ENCODE peak calls at places on chromosomes 4 and X, in nine cellular contexts. One of them, this sample, is unnamed.

GRCh38 chr4:158253350-158253980 is 43.2 kb downstream of the TMEM144 start:
- DNase-seq in NCI-H1694 treated with DMSO at 0.1 percent for 48 hours: peak
- DNase-seq in MCF 10A: peak
- DNase-seq in caudate nucleus: peak
- DNase-seq in activated CD4-positive, alpha-beta T cell treated with anti-CD3 and anti-CD28 coated beads, Interleukin-2, amount 50 U/mL, for 24 hours: peak
- DNase-seq in astrocyte of the hippocampus: peak
- DNase-seq in HT1080: peak
- DNase-seq in iPS DF 6.9: no peak
- DNase-seq in body of pancreas: peak
- DNase-seq in this sample: no peak

GRCh38 chrX:154412468-154412867 is 1.1 kb downstream of the TAFAZZIN start:
- DNase-seq in NCI-H1694 treated with DMSO at 0.1 percent for 48 hours: no peak
- DNase-seq in MCF 10A: no peak
- DNase-seq in caudate nucleus: no peak
- DNase-seq in activated CD4-positive, alpha-beta T cell treated with anti-CD3 and anti-CD28 coated beads, Interleukin-2, amount 50 U/mL, for 24 hours: no peak
- DNase-seq in astrocyte of the hippocampus: no peak
- DNase-seq in HT1080: no peak
- DNase-seq in iPS DF 6.9: no peak
- DNase-seq in body of pancreas: no peak
- DNase-seq in this sample: peak

GRCh38 chrX:152600853-152601635 is 36.7 kb upstream of the GABRQ start:
- DNase-seq in NCI-H1694 treated with DMSO at 0.1 percent for 48 hours: no peak
- DNase-seq in MCF 10A: no peak
- DNase-seq in caudate nucleus: peak
- DNase-seq in activated CD4-positive, alpha-beta T cell treated with anti-CD3 and anti-CD28 coated beads, Interleukin-2, amount 50 U/mL, for 24 hours: no peak
- DNase-seq in astrocyte of the hippocampus: peak
- DNase-seq in HT1080: peak
- DNase-seq in iPS DF 6.9: no peak
- DNase-seq in body of pancreas: no peak
- DNase-seq in this sample: no peak

GRCh38 chr4:108492816-108493595 is 127.4 kb upstream of the RPL34 start:
- DNase-seq in NCI-H1694 treated with DMSO at 0.1 percent for 48 hours: no peak
- DNase-seq in MCF 10A: peak
- DNase-seq in caudate nucleus: no peak
- DNase-seq in activated CD4-positive, alpha-beta T cell treated with anti-CD3 and anti-CD28 coated beads, Interleukin-2, amount 50 U/mL, for 24 hours: no peak
- DNase-seq in astrocyte of the hippocampus: peak
- DNase-seq in HT1080: peak
- DNase-seq in iPS DF 6.9: peak
- DNase-seq in body of pancreas: no peak
- DNase-seq in this sample: no peak

GRCh38 chr4:55397024-55397520 is 1.3 kb downstream of the TMEM165 start:
- DNase-seq in NCI-H1694 treated with DMSO at 0.1 percent for 48 hours: no peak
- DNase-seq in MCF 10A: peak
- DNase-seq in caudate nucleus: no peak
- DNase-seq in activated CD4-positive, alpha-beta T cell treated with anti-CD3 and anti-CD28 coated beads, Interleukin-2, amount 50 U/mL, for 24 hours: no peak
- DNase-seq in astrocyte of the hippocampus: peak
- DNase-seq in HT1080: no peak
- DNase-seq in iPS DF 6.9: no peak
- DNase-seq in body of pancreas: no peak
- DNase-seq in this sample: no peak

GRCh38 chrX:13666836-13667235 is 13.9 kb downstream of the TCEANC start:
- DNase-seq in NCI-H1694 treated with DMSO at 0.1 percent for 48 hours: no peak
- DNase-seq in MCF 10A: no peak
- DNase-seq in caudate nucleus: peak
- DNase-seq in activated CD4-positive, alpha-beta T cell treated with anti-CD3 and anti-CD28 coated beads, Interleukin-2, amount 50 U/mL, for 24 hours: no peak
- DNase-seq in astrocyte of the hippocampus: no peak
- DNase-seq in HT1080: peak
- DNase-seq in iPS DF 6.9: no peak
- DNase-seq in body of pancreas: no peak
- DNase-seq in this sample: no peak

GRCh38 chr4:185143596-185143969 is 517 bp downstream of the SLC25A4 start:
- DNase-seq in NCI-H1694 treated with DMSO at 0.1 percent for 48 hours: peak
- DNase-seq in MCF 10A: peak
- DNase-seq in caudate nucleus: peak
- DNase-seq in activated CD4-positive, alpha-beta T cell treated with anti-CD3 and anti-CD28 coated beads, Interleukin-2, amount 50 U/mL, for 24 hours: no peak
- DNase-seq in astrocyte of the hippocampus: peak
- DNase-seq in HT1080: peak
- DNase-seq in iPS DF 6.9: no peak
- DNase-seq in body of pancreas: peak
- DNase-seq in this sample: no peak

GRCh38 chrX:55758033-55758432 is 40.5 kb downstream of the RRAGB start:
- DNase-seq in NCI-H1694 treated with DMSO at 0.1 percent for 48 hours: no peak
- DNase-seq in MCF 10A: peak
- DNase-seq in caudate nucleus: no peak
- DNase-seq in activated CD4-positive, alpha-beta T cell treated with anti-CD3 and anti-CD28 coated beads, Interleukin-2, amount 50 U/mL, for 24 hours: no peak
- DNase-seq in astrocyte of the hippocampus: no peak
- DNase-seq in HT1080: no peak
- DNase-seq in iPS DF 6.9: no peak
- DNase-seq in body of pancreas: no peak
- DNase-seq in this sample: no peak

GRCh38 chrX:57528670-57529255 is 63.0 kb upstream of the ZXDB start:
- DNase-seq in NCI-H1694 treated with DMSO at 0.1 percent for 48 hours: no peak
- DNase-seq in MCF 10A: peak
- DNase-seq in caudate nucleus: no peak
- DNase-seq in activated CD4-positive, alpha-beta T cell treated with anti-CD3 and anti-CD28 coated beads, Interleukin-2, amount 50 U/mL, for 24 hours: no peak
- DNase-seq in astrocyte of the hippocampus: no peak
- DNase-seq in HT1080: peak
- DNase-seq in iPS DF 6.9: peak
- DNase-seq in body of pancreas: peak
- DNase-seq in this sample: no peak

GRCh38 chr4:3346146-3346545 is 53.3 kb downstream of the RGS12 start:
- DNase-seq in NCI-H1694 treated with DMSO at 0.1 percent for 48 hours: peak
- DNase-seq in MCF 10A: peak
- DNase-seq in caudate nucleus: no peak
- DNase-seq in activated CD4-positive, alpha-beta T cell treated with anti-CD3 and anti-CD28 coated beads, Interleukin-2, amount 50 U/mL, for 24 hours: peak
- DNase-seq in astrocyte of the hippocampus: peak
- DNase-seq in HT1080: peak
- DNase-seq in iPS DF 6.9: peak
- DNase-seq in body of pancreas: peak
- DNase-seq in this sample: no peak

GRCh38 chr4:8540072-8540471 is 40.1 kb upstream of the GPR78 start:
- DNase-seq in NCI-H1694 treated with DMSO at 0.1 percent for 48 hours: no peak
- DNase-seq in MCF 10A: no peak
- DNase-seq in caudate nucleus: peak
- DNase-seq in activated CD4-positive, alpha-beta T cell treated with anti-CD3 and anti-CD28 coated beads, Interleukin-2, amount 50 U/mL, for 24 hours: peak
- DNase-seq in astrocyte of the hippocampus: no peak
- DNase-seq in HT1080: no peak
- DNase-seq in iPS DF 6.9: no peak
- DNase-seq in body of pancreas: no peak
- DNase-seq in this sample: no peak

GRCh38 chr4:144954224-144954623 is 143.8 kb downstream of the ANAPC10 start:
- DNase-seq in NCI-H1694 treated with DMSO at 0.1 percent for 48 hours: no peak
- DNase-seq in MCF 10A: no peak
- DNase-seq in caudate nucleus: no peak
- DNase-seq in activated CD4-positive, alpha-beta T cell treated with anti-CD3 and anti-CD28 coated beads, Interleukin-2, amount 50 U/mL, for 24 hours: no peak
- DNase-seq in astrocyte of the hippocampus: no peak
- DNase-seq in HT1080: no peak
- DNase-seq in iPS DF 6.9: no peak
- DNase-seq in body of pancreas: no peak
- DNase-seq in this sample: no peak

GRCh38 chr4:10007772-10008171 is 13.5 kb downstream of the SLC2A9 start:
- DNase-seq in NCI-H1694 treated with DMSO at 0.1 percent for 48 hours: no peak
- DNase-seq in MCF 10A: no peak
- DNase-seq in caudate nucleus: no peak
- DNase-seq in activated CD4-positive, alpha-beta T cell treated with anti-CD3 and anti-CD28 coated beads, Interleukin-2, amount 50 U/mL, for 24 hours: no peak
- DNase-seq in astrocyte of the hippocampus: no peak
- DNase-seq in HT1080: no peak
- DNase-seq in iPS DF 6.9: no peak
- DNase-seq in body of pancreas: no peak
- DNase-seq in this sample: no peak

GRCh38 chr4:105208556-105208955 is 61.9 kb downstream of the TET2 start:
- DNase-seq in NCI-H1694 treated with DMSO at 0.1 percent for 48 hours: no peak
- DNase-seq in MCF 10A: no peak
- DNase-seq in caudate nucleus: no peak
- DNase-seq in activated CD4-positive, alpha-beta T cell treated with anti-CD3 and anti-CD28 coated beads, Interleukin-2, amount 50 U/mL, for 24 hours: no peak
- DNase-seq in astrocyte of the hippocampus: no peak
- DNase-seq in HT1080: no peak
- DNase-seq in iPS DF 6.9: no peak
- DNase-seq in body of pancreas: no peak
- DNase-seq in this sample: no peak

GRCh38 chr4:185217390-185217985 is 8.1 kb downstream of the SNX25 start:
- DNase-seq in NCI-H1694 treated with DMSO at 0.1 percent for 48 hours: no peak
- DNase-seq in MCF 10A: no peak
- DNase-seq in caudate nucleus: no peak
- DNase-seq in activated CD4-positive, alpha-beta T cell treated with anti-CD3 and anti-CD28 coated beads, Interleukin-2, amount 50 U/mL, for 24 hours: no peak
- DNase-seq in astrocyte of the hippocampus: no peak
- DNase-seq in HT1080: no peak
- DNase-seq in iPS DF 6.9: no peak
- DNase-seq in body of pancreas: no peak
- DNase-seq in this sample: no peak

GRCh38 chrX:82362550-82362949 is 1145.5 kb upstream of the POU3F4 start:
- DNase-seq in NCI-H1694 treated with DMSO at 0.1 percent for 48 hours: no peak
- DNase-seq in MCF 10A: no peak
- DNase-seq in caudate nucleus: no peak
- DNase-seq in activated CD4-positive, alpha-beta T cell treated with anti-CD3 and anti-CD28 coated beads, Interleukin-2, amount 50 U/mL, for 24 hours: no peak
- DNase-seq in astrocyte of the hippocampus: no peak
- DNase-seq in HT1080: no peak
- DNase-seq in iPS DF 6.9: no peak
- DNase-seq in body of pancreas: no peak
- DNase-seq in this sample: no peak

GRCh38 chrX:1483843-1484637 is 31.3 kb upstream of the ASMTL start:
- DNase-seq in NCI-H1694 treated with DMSO at 0.1 percent for 48 hours: no peak
- DNase-seq in MCF 10A: no peak
- DNase-seq in caudate nucleus: no peak
- DNase-seq in activated CD4-positive, alpha-beta T cell treated with anti-CD3 and anti-CD28 coated beads, Interleukin-2, amount 50 U/mL, for 24 hours: no peak
- DNase-seq in astrocyte of the hippocampus: no peak
- DNase-seq in HT1080: no peak
- DNase-seq in iPS DF 6.9: no peak
- DNase-seq in body of pancreas: no peak
- DNase-seq in this sample: no peak

GRCh38 chr4:121138014-121138413 is 26.1 kb downstream of the TNIP3 start:
- DNase-seq in NCI-H1694 treated with DMSO at 0.1 percent for 48 hours: no peak
- DNase-seq in MCF 10A: no peak
- DNase-seq in caudate nucleus: no peak
- DNase-seq in activated CD4-positive, alpha-beta T cell treated with anti-CD3 and anti-CD28 coated beads, Interleukin-2, amount 50 U/mL, for 24 hours: peak
- DNase-seq in astrocyte of the hippocampus: no peak
- DNase-seq in HT1080: no peak
- DNase-seq in iPS DF 6.9: no peak
- DNase-seq in body of pancreas: no peak
- DNase-seq in this sample: no peak

GRCh38 chrX:153573999-153574398 is 24.9 kb downstream of the CCNQ start:
- DNase-seq in NCI-H1694 treated with DMSO at 0.1 percent for 48 hours: no peak
- DNase-seq in MCF 10A: no peak
- DNase-seq in caudate nucleus: no peak
- DNase-seq in activated CD4-positive, alpha-beta T cell treated with anti-CD3 and anti-CD28 coated beads, Interleukin-2, amount 50 U/mL, for 24 hours: no peak
- DNase-seq in astrocyte of the hippocampus: no peak
- DNase-seq in HT1080: no peak
- DNase-seq in iPS DF 6.9: no peak
- DNase-seq in body of pancreas: no peak
- DNase-seq in this sample: no peak

GRCh38 chr4:112604590-112604989 is 32.1 kb downstream of the ZGRF1 start:
- DNase-seq in NCI-H1694 treated with DMSO at 0.1 percent for 48 hours: peak
- DNase-seq in MCF 10A: peak
- DNase-seq in caudate nucleus: peak
- DNase-seq in activated CD4-positive, alpha-beta T cell treated with anti-CD3 and anti-CD28 coated beads, Interleukin-2, amount 50 U/mL, for 24 hours: peak
- DNase-seq in astrocyte of the hippocampus: peak
- DNase-seq in HT1080: peak
- DNase-seq in iPS DF 6.9: peak
- DNase-seq in body of pancreas: peak
- DNase-seq in this sample: no peak

GRCh38 chr4:122912810-122913575 is 9.4 kb downstream of the NUDT6 start:
- DNase-seq in NCI-H1694 treated with DMSO at 0.1 percent for 48 hours: no peak
- DNase-seq in MCF 10A: no peak
- DNase-seq in caudate nucleus: no peak
- DNase-seq in activated CD4-positive, alpha-beta T cell treated with anti-CD3 and anti-CD28 coated beads, Interleukin-2, amount 50 U/mL, for 24 hours: no peak
- DNase-seq in astrocyte of the hippocampus: no peak
- DNase-seq in HT1080: no peak
- DNase-seq in iPS DF 6.9: no peak
- DNase-seq in body of pancreas: no peak
- DNase-seq in this sample: no peak

GRCh38 chrX:65821721-65822496 is 154.5 kb downstream of the MSN start:
- DNase-seq in NCI-H1694 treated with DMSO at 0.1 percent for 48 hours: no peak
- DNase-seq in MCF 10A: peak
- DNase-seq in caudate nucleus: no peak
- DNase-seq in activated CD4-positive, alpha-beta T cell treated with anti-CD3 and anti-CD28 coated beads, Interleukin-2, amount 50 U/mL, for 24 hours: no peak
- DNase-seq in astrocyte of the hippocampus: peak
- DNase-seq in HT1080: no peak
- DNase-seq in iPS DF 6.9: no peak
- DNase-seq in body of pancreas: no peak
- DNase-seq in this sample: no peak

GRCh38 chr4:169030575-169030982 is 20.5 kb upstream of the CBR4 start:
- DNase-seq in NCI-H1694 treated with DMSO at 0.1 percent for 48 hours: no peak
- DNase-seq in MCF 10A: no peak
- DNase-seq in caudate nucleus: no peak
- DNase-seq in activated CD4-positive, alpha-beta T cell treated with anti-CD3 and anti-CD28 coated beads, Interleukin-2, amount 50 U/mL, for 24 hours: no peak
- DNase-seq in astrocyte of the hippocampus: peak
- DNase-seq in HT1080: peak
- DNase-seq in iPS DF 6.9: no peak
- DNase-seq in body of pancreas: no peak
- DNase-seq in this sample: no peak

GRCh38 chr4:77593101-77593500 is 12.5 kb upstream of the CXCL13 start:
- DNase-seq in NCI-H1694 treated with DMSO at 0.1 percent for 48 hours: no peak
- DNase-seq in MCF 10A: no peak
- DNase-seq in caudate nucleus: no peak
- DNase-seq in activated CD4-positive, alpha-beta T cell treated with anti-CD3 and anti-CD28 coated beads, Interleukin-2, amount 50 U/mL, for 24 hours: no peak
- DNase-seq in astrocyte of the hippocampus: no peak
- DNase-seq in HT1080: no peak
- DNase-seq in iPS DF 6.9: no peak
- DNase-seq in body of pancreas: no peak
- DNase-seq in this sample: no peak

This sample was measured in NK-92 treated with Interleukin-12 subunit alpha and Interleukin-12 subunit beta, amount 100 ng/mL, for 24 hours.